ENCODE peak calls at places on chromosome 12, in eight cellular contexts. One of them, this sample, is unnamed.
A peak's percentile ranks its signal among the peaks of the same experiment; 100 is the strongest.

GRCh38 chr12:22357531-22357930 is 23.0 kb upstream of the ST8SIA1 start:
- DNase-seq in central memory CD8-positive, alpha-beta T cell: no peak
- DNase-seq in tibial nerve: no peak
- DNase-seq in activated CD4-positive, alpha-beta memory T cell treated with anti-CD3 and anti-CD28 coated beads, Interleukin-2, amount 10 ng/mL, durations not matched to agents 7 days and 5 days: no peak
- DNase-seq in NCI-H1105 treated with DMSO at 0.1 percent for 48 hours: no peak
- DNase-seq in NCI-H1694: no peak
- DNase-seq in ovary: no peak
- DNase-seq in T-helper 17 cell: no peak
- DNase-seq in this sample: no peak

GRCh38 chr12:131698286-131698685 is 12.6 kb upstream of the SFSWAP start:
- DNase-seq in tibial nerve: no peak
- DNase-seq in activated CD4-positive, alpha-beta memory T cell treated with anti-CD3 and anti-CD28 coated beads, Interleukin-2, amount 10 ng/mL, durations not matched to agents 7 days and 5 days: no peak
- DNase-seq in ovary: no peak
- DNase-seq in T-helper 17 cell: no peak
- DNase-seq in NCI-H1105 treated with DMSO at 0.1 percent for 48 hours: no peak
- DNase-seq in NCI-H1694: no peak
- DNase-seq in central memory CD8-positive, alpha-beta T cell: no peak
- DNase-seq in this sample: no peak

GRCh38 chr12:79818856-79819255 is 116.0 kb downstream of the PPP1R12A start:
- DNase-seq in central memory CD8-positive, alpha-beta T cell: no peak
- DNase-seq in activated CD4-positive, alpha-beta memory T cell treated with anti-CD3 and anti-CD28 coated beads, Interleukin-2, amount 10 ng/mL, durations not matched to agents 7 days and 5 days: no peak
- DNase-seq in NCI-H1694: no peak
- DNase-seq in ovary: no peak
- DNase-seq in NCI-H1105 treated with DMSO at 0.1 percent for 48 hours: no peak
- DNase-seq in T-helper 17 cell: no peak
- DNase-seq in tibial nerve: no peak
- DNase-seq in this sample: no peak

GRCh38 chr12:102833687-102834435 is 83.2 kb downstream of the PAH start:
- DNase-seq in ovary: peak; percentile 35
- DNase-seq in central memory CD8-positive, alpha-beta T cell: no peak
- DNase-seq in NCI-H1105 treated with DMSO at 0.1 percent for 48 hours: no peak
- DNase-seq in T-helper 17 cell: no peak
- DNase-seq in activated CD4-positive, alpha-beta memory T cell treated with anti-CD3 and anti-CD28 coated beads, Interleukin-2, amount 10 ng/mL, durations not matched to agents 7 days and 5 days: no peak
- DNase-seq in tibial nerve: no peak
- DNase-seq in NCI-H1694: no peak
- DNase-seq in this sample: no peak

GRCh38 chr12:32586390-32586789 is 92.7 kb upstream of the DNM1L start:
- DNase-seq in NCI-H1694: peak; percentile 92
- DNase-seq in NCI-H1105 treated with DMSO at 0.1 percent for 48 hours: no peak
- DNase-seq in ovary: no peak
- DNase-seq in activated CD4-positive, alpha-beta memory T cell treated with anti-CD3 and anti-CD28 coated beads, Interleukin-2, amount 10 ng/mL, durations not matched to agents 7 days and 5 days: no peak
- DNase-seq in T-helper 17 cell: no peak
- DNase-seq in tibial nerve: no peak
- DNase-seq in central memory CD8-positive, alpha-beta T cell: no peak
- DNase-seq in this sample: no peak

GRCh38 chr12:52120951-52121847 is 41.7 kb downstream of the SMIM41 start:
- DNase-seq in NCI-H1694: no peak
- DNase-seq in tibial nerve: no peak
- DNase-seq in T-helper 17 cell: no peak
- DNase-seq in activated CD4-positive, alpha-beta memory T cell treated with anti-CD3 and anti-CD28 coated beads, Interleukin-2, amount 10 ng/mL, durations not matched to agents 7 days and 5 days: no peak
- DNase-seq in NCI-H1105 treated with DMSO at 0.1 percent for 48 hours: no peak
- DNase-seq in central memory CD8-positive, alpha-beta T cell: no peak
- DNase-seq in ovary: no peak
- DNase-seq in this sample: peak; percentile 5

GRCh38 chr12:22986997-22987396 is 362.0 kb downstream of the ETNK1 start:
- DNase-seq in tibial nerve: no peak
- DNase-seq in activated CD4-positive, alpha-beta memory T cell treated with anti-CD3 and anti-CD28 coated beads, Interleukin-2, amount 10 ng/mL, durations not matched to agents 7 days and 5 days: no peak
- DNase-seq in ovary: no peak
- DNase-seq in T-helper 17 cell: no peak
- DNase-seq in NCI-H1105 treated with DMSO at 0.1 percent for 48 hours: peak; percentile 10
- DNase-seq in central memory CD8-positive, alpha-beta T cell: no peak
- DNase-seq in NCI-H1694: no peak
- DNase-seq in this sample: no peak

GRCh38 chr12:114933428-114934160 is 249.6 kb upstream of the TBX3 start:
- DNase-seq in activated CD4-positive, alpha-beta memory T cell treated with anti-CD3 and anti-CD28 coated beads, Interleukin-2, amount 10 ng/mL, durations not matched to agents 7 days and 5 days: no peak
- DNase-seq in NCI-H1694: no peak
- DNase-seq in T-helper 17 cell: no peak
- DNase-seq in ovary: no peak
- DNase-seq in NCI-H1105 treated with DMSO at 0.1 percent for 48 hours: no peak
- DNase-seq in central memory CD8-positive, alpha-beta T cell: no peak
- DNase-seq in tibial nerve: no peak
- DNase-seq in this sample: no peak

GRCh38 chr12:65121049-65121955 is at the start of gene WIF1:
- DNase-seq in tibial nerve: no peak
- DNase-seq in T-helper 17 cell: no peak
- DNase-seq in activated CD4-positive, alpha-beta memory T cell treated with anti-CD3 and anti-CD28 coated beads, Interleukin-2, amount 10 ng/mL, durations not matched to agents 7 days and 5 days: no peak
- DNase-seq in NCI-H1105 treated with DMSO at 0.1 percent for 48 hours: peak; percentile 61
- DNase-seq in NCI-H1694: no peak
- DNase-seq in ovary: no peak
- DNase-seq in central memory CD8-positive, alpha-beta T cell: no peak
- DNase-seq in this sample: peak; percentile 38

GRCh38 chr12:52369809-52370208 is 2.5 kb upstream of the KRT85 start:
- DNase-seq in tibial nerve: no peak
- DNase-seq in central memory CD8-positive, alpha-beta T cell: no peak
- DNase-seq in NCI-H1105 treated with DMSO at 0.1 percent for 48 hours: no peak
- DNase-seq in activated CD4-positive, alpha-beta memory T cell treated with anti-CD3 and anti-CD28 coated beads, Interleukin-2, amount 10 ng/mL, durations not matched to agents 7 days and 5 days: no peak
- DNase-seq in T-helper 17 cell: no peak
- DNase-seq in ovary: no peak
- DNase-seq in NCI-H1694: no peak
- DNase-seq in this sample: no peak

GRCh38 chr12:6053541-6053940 is 70.9 kb downstream of the VWF start:
- DNase-seq in tibial nerve: no peak
- DNase-seq in NCI-H1105 treated with DMSO at 0.1 percent for 48 hours: no peak
- DNase-seq in ovary: no peak
- DNase-seq in T-helper 17 cell: no peak
- DNase-seq in central memory CD8-positive, alpha-beta T cell: no peak
- DNase-seq in activated CD4-positive, alpha-beta memory T cell treated with anti-CD3 and anti-CD28 coated beads, Interleukin-2, amount 10 ng/mL, durations not matched to agents 7 days and 5 days: no peak
- DNase-seq in NCI-H1694: no peak
- DNase-seq in this sample: no peak

GRCh38 chr12:100189241-100190012 is 11.2 kb upstream of the ACTR6 start:
- DNase-seq in NCI-H1694: no peak
- DNase-seq in NCI-H1105 treated with DMSO at 0.1 percent for 48 hours: no peak
- DNase-seq in tibial nerve: no peak
- DNase-seq in central memory CD8-positive, alpha-beta T cell: no peak
- DNase-seq in T-helper 17 cell: no peak
- DNase-seq in activated CD4-positive, alpha-beta memory T cell treated with anti-CD3 and anti-CD28 coated beads, Interleukin-2, amount 10 ng/mL, durations not matched to agents 7 days and 5 days: no peak
- DNase-seq in ovary: no peak
- DNase-seq in this sample: no peak

GRCh38 chr12:1350055-1350933 is 244.1 kb downstream of the FBXL14 start:
- DNase-seq in ovary: peak; percentile 51
- DNase-seq in T-helper 17 cell: no peak
- DNase-seq in NCI-H1694: no peak
- DNase-seq in activated CD4-positive, alpha-beta memory T cell treated with anti-CD3 and anti-CD28 coated beads, Interleukin-2, amount 10 ng/mL, durations not matched to agents 7 days and 5 days: no peak
- DNase-seq in tibial nerve: no peak
- DNase-seq in central memory CD8-positive, alpha-beta T cell: no peak
- DNase-seq in NCI-H1105 treated with DMSO at 0.1 percent for 48 hours: no peak
- DNase-seq in this sample: no peak

GRCh38 chr12:103326190-103326589 is 169.6 kb downstream of the C12orf42 start:
- DNase-seq in NCI-H1105 treated with DMSO at 0.1 percent for 48 hours: peak; percentile 40
- DNase-seq in ovary: no peak
- DNase-seq in central memory CD8-positive, alpha-beta T cell: no peak
- DNase-seq in NCI-H1694: no peak
- DNase-seq in tibial nerve: no peak
- DNase-seq in activated CD4-positive, alpha-beta memory T cell treated with anti-CD3 and anti-CD28 coated beads, Interleukin-2, amount 10 ng/mL, durations not matched to agents 7 days and 5 days: no peak
- DNase-seq in T-helper 17 cell: no peak
- DNase-seq in this sample: peak; percentile 20

GRCh38 chr12:12181516-12181915 is 85.3 kb downstream of the LRP6 start:
- DNase-seq in NCI-H1694: no peak
- DNase-seq in NCI-H1105 treated with DMSO at 0.1 percent for 48 hours: no peak
- DNase-seq in T-helper 17 cell: no peak
- DNase-seq in tibial nerve: no peak
- DNase-seq in activated CD4-positive, alpha-beta memory T cell treated with anti-CD3 and anti-CD28 coated beads, Interleukin-2, amount 10 ng/mL, durations not matched to agents 7 days and 5 days: no peak
- DNase-seq in central memory CD8-positive, alpha-beta T cell: no peak
- DNase-seq in ovary: no peak
- DNase-seq in this sample: no peak

GRCh38 chr12:93763746-93764147 is 86.6 kb downstream of the CRADD start:
- DNase-seq in tibial nerve: no peak
- DNase-seq in ovary: no peak
- DNase-seq in activated CD4-positive, alpha-beta memory T cell treated with anti-CD3 and anti-CD28 coated beads, Interleukin-2, amount 10 ng/mL, durations not matched to agents 7 days and 5 days: no peak
- DNase-seq in central memory CD8-positive, alpha-beta T cell: no peak
- DNase-seq in NCI-H1105 treated with DMSO at 0.1 percent for 48 hours: no peak
- DNase-seq in NCI-H1694: no peak
- DNase-seq in T-helper 17 cell: no peak
- DNase-seq in this sample: no peak

GRCh38 chr12:110176745-110177144 is 52.6 kb downstream of the IFT81 start:
- DNase-seq in NCI-H1105 treated with DMSO at 0.1 percent for 48 hours: peak; percentile 13
- DNase-seq in T-helper 17 cell: no peak
- DNase-seq in activated CD4-positive, alpha-beta memory T cell treated with anti-CD3 and anti-CD28 coated beads, Interleukin-2, amount 10 ng/mL, durations not matched to agents 7 days and 5 days: no peak
- DNase-seq in NCI-H1694: peak; percentile 75
- DNase-seq in tibial nerve: no peak
- DNase-seq in ovary: no peak
- DNase-seq in central memory CD8-positive, alpha-beta T cell: no peak
- DNase-seq in this sample: no peak

GRCh38 chr12:1435456-1435855 is 158.9 kb downstream of the FBXL14 start:
- DNase-seq in activated CD4-positive, alpha-beta memory T cell treated with anti-CD3 and anti-CD28 coated beads, Interleukin-2, amount 10 ng/mL, durations not matched to agents 7 days and 5 days: no peak
- DNase-seq in central memory CD8-positive, alpha-beta T cell: no peak
- DNase-seq in ovary: no peak
- DNase-seq in NCI-H1105 treated with DMSO at 0.1 percent for 48 hours: no peak
- DNase-seq in NCI-H1694: no peak
- DNase-seq in tibial nerve: no peak
- DNase-seq in T-helper 17 cell: no peak
- DNase-seq in this sample: no peak

GRCh38 chr12:19542606-19543005 is 103.3 kb downstream of the AEBP2 start:
- DNase-seq in T-helper 17 cell: no peak
- DNase-seq in central memory CD8-positive, alpha-beta T cell: no peak
- DNase-seq in NCI-H1105 treated with DMSO at 0.1 percent for 48 hours: no peak
- DNase-seq in ovary: no peak
- DNase-seq in NCI-H1694: no peak
- DNase-seq in activated CD4-positive, alpha-beta memory T cell treated with anti-CD3 and anti-CD28 coated beads, Interleukin-2, amount 10 ng/mL, durations not matched to agents 7 days and 5 days: no peak
- DNase-seq in tibial nerve: no peak
- DNase-seq in this sample: no peak

GRCh38 chr12:50677858-50678257 is 86.0 kb upstream of the ATF1 start:
- DNase-seq in ovary: no peak
- DNase-seq in NCI-H1694: no peak
- DNase-seq in NCI-H1105 treated with DMSO at 0.1 percent for 48 hours: no peak
- DNase-seq in central memory CD8-positive, alpha-beta T cell: no peak
- DNase-seq in T-helper 17 cell: no peak
- DNase-seq in tibial nerve: peak; percentile 37
- DNase-seq in activated CD4-positive, alpha-beta memory T cell treated with anti-CD3 and anti-CD28 coated beads, Interleukin-2, amount 10 ng/mL, durations not matched to agents 7 days and 5 days: no peak
- DNase-seq in this sample: no peak

GRCh38 chr12:42267408-42268190 is 29.6 kb upstream of the YAF2 start:
- DNase-seq in central memory CD8-positive, alpha-beta T cell: no peak
- DNase-seq in tibial nerve: no peak
- DNase-seq in NCI-H1105 treated with DMSO at 0.1 percent for 48 hours: no peak
- DNase-seq in T-helper 17 cell: no peak
- DNase-seq in ovary: no peak
- DNase-seq in activated CD4-positive, alpha-beta memory T cell treated with anti-CD3 and anti-CD28 coated beads, Interleukin-2, amount 10 ng/mL, durations not matched to agents 7 days and 5 days: no peak
- DNase-seq in NCI-H1694: no peak
- DNase-seq in this sample: no peak

GRCh38 chr12:29164477-29165163 is 15.5 kb downstream of the FAR2 start:
- DNase-seq in T-helper 17 cell: no peak
- DNase-seq in central memory CD8-positive, alpha-beta T cell: no peak
- DNase-seq in activated CD4-positive, alpha-beta memory T cell treated with anti-CD3 and anti-CD28 coated beads, Interleukin-2, amount 10 ng/mL, durations not matched to agents 7 days and 5 days: no peak
- DNase-seq in ovary: no peak
- DNase-seq in NCI-H1105 treated with DMSO at 0.1 percent for 48 hours: no peak
- DNase-seq in tibial nerve: no peak
- DNase-seq in NCI-H1694: no peak
- DNase-seq in this sample: peak; percentile 75

GRCh38 chr12:46985816-46986215 is 93.6 kb upstream of the PCED1B start:
- DNase-seq in central memory CD8-positive, alpha-beta T cell: no peak
- DNase-seq in NCI-H1694: no peak
- DNase-seq in activated CD4-positive, alpha-beta memory T cell treated with anti-CD3 and anti-CD28 coated beads, Interleukin-2, amount 10 ng/mL, durations not matched to agents 7 days and 5 days: no peak
- DNase-seq in ovary: no peak
- DNase-seq in tibial nerve: no peak
- DNase-seq in T-helper 17 cell: no peak
- DNase-seq in NCI-H1105 treated with DMSO at 0.1 percent for 48 hours: no peak
- DNase-seq in this sample: no peak

GRCh38 chr12:59149995-59150642 is 229.8 kb upstream of the LRIG3 start:
- DNase-seq in ovary: no peak
- DNase-seq in NCI-H1694: peak; percentile 75
- DNase-seq in central memory CD8-positive, alpha-beta T cell: no peak
- DNase-seq in T-helper 17 cell: no peak
- DNase-seq in NCI-H1105 treated with DMSO at 0.1 percent for 48 hours: peak; percentile 73
- DNase-seq in tibial nerve: peak; percentile 44
- DNase-seq in activated CD4-positive, alpha-beta memory T cell treated with anti-CD3 and anti-CD28 coated beads, Interleukin-2, amount 10 ng/mL, durations not matched to agents 7 days and 5 days: no peak
- DNase-seq in this sample: peak; percentile 31

GRCh38 chr12:81300454-81300853 is 222.6 kb downstream of the ACSS3 start:
- DNase-seq in NCI-H1105 treated with DMSO at 0.1 percent for 48 hours: no peak
- DNase-seq in ovary: no peak
- DNase-seq in activated CD4-positive, alpha-beta memory T cell treated with anti-CD3 and anti-CD28 coated beads, Interleukin-2, amount 10 ng/mL, durations not matched to agents 7 days and 5 days: no peak
- DNase-seq in central memory CD8-positive, alpha-beta T cell: no peak
- DNase-seq in tibial nerve: no peak
- DNase-seq in NCI-H1694: no peak
- DNase-seq in T-helper 17 cell: no peak
- DNase-seq in this sample: no peak

GRCh38 chr12:92551210-92551609 is 151.6 kb upstream of the PLEKHG7 start:
- DNase-seq in activated CD4-positive, alpha-beta memory T cell treated with anti-CD3 and anti-CD28 coated beads, Interleukin-2, amount 10 ng/mL, durations not matched to agents 7 days and 5 days: no peak
- DNase-seq in NCI-H1105 treated with DMSO at 0.1 percent for 48 hours: no peak
- DNase-seq in central memory CD8-positive, alpha-beta T cell: no peak
- DNase-seq in tibial nerve: no peak
- DNase-seq in NCI-H1694: no peak
- DNase-seq in ovary: no peak
- DNase-seq in T-helper 17 cell: no peak
- DNase-seq in this sample: no peak

GRCh38 chr12:122142857-122143256 is 31.2 kb downstream of the IL31 start:
- DNase-seq in central memory CD8-positive, alpha-beta T cell: no peak
- DNase-seq in T-helper 17 cell: no peak
- DNase-seq in ovary: no peak
- DNase-seq in NCI-H1105 treated with DMSO at 0.1 percent for 48 hours: no peak
- DNase-seq in activated CD4-positive, alpha-beta memory T cell treated with anti-CD3 and anti-CD28 coated beads, Interleukin-2, amount 10 ng/mL, durations not matched to agents 7 days and 5 days: no peak
- DNase-seq in tibial nerve: no peak
- DNase-seq in NCI-H1694: no peak
- DNase-seq in this sample: no peak

GRCh38 chr12:13896063-13896626 is 85.3 kb downstream of the GRIN2B start:
- DNase-seq in tibial nerve: no peak
- DNase-seq in NCI-H1694: no peak
- DNase-seq in T-helper 17 cell: no peak
- DNase-seq in ovary: no peak
- DNase-seq in NCI-H1105 treated with DMSO at 0.1 percent for 48 hours: no peak
- DNase-seq in central memory CD8-positive, alpha-beta T cell: no peak
- DNase-seq in activated CD4-positive, alpha-beta memory T cell treated with anti-CD3 and anti-CD28 coated beads, Interleukin-2, amount 10 ng/mL, durations not matched to agents 7 days and 5 days: no peak
- DNase-seq in this sample: no peak

GRCh38 chr12:124668602-124669001 is 101.2 kb upstream of the NCOR2 start:
- DNase-seq in NCI-H1694: no peak
- DNase-seq in tibial nerve: no peak
- DNase-seq in T-helper 17 cell: no peak
- DNase-seq in central memory CD8-positive, alpha-beta T cell: no peak
- DNase-seq in activated CD4-positive, alpha-beta memory T cell treated with anti-CD3 and anti-CD28 coated beads, Interleukin-2, amount 10 ng/mL, durations not matched to agents 7 days and 5 days: no peak
- DNase-seq in NCI-H1105 treated with DMSO at 0.1 percent for 48 hours: no peak
- DNase-seq in ovary: no peak
- DNase-seq in this sample: no peak

GRCh38 chr12:64107776-64108175 is 114.3 kb downstream of the KICS2 start:
- DNase-seq in NCI-H1694: no peak
- DNase-seq in tibial nerve: no peak
- DNase-seq in activated CD4-positive, alpha-beta memory T cell treated with anti-CD3 and anti-CD28 coated beads, Interleukin-2, amount 10 ng/mL, durations not matched to agents 7 days and 5 days: no peak
- DNase-seq in NCI-H1105 treated with DMSO at 0.1 percent for 48 hours: no peak
- DNase-seq in T-helper 17 cell: no peak
- DNase-seq in central memory CD8-positive, alpha-beta T cell: no peak
- DNase-seq in ovary: no peak
- DNase-seq in this sample: no peak

GRCh38 chr12:27571463-27571862 is 47.5 kb downstream of the PPFIBP1 start:
- DNase-seq in central memory CD8-positive, alpha-beta T cell: no peak
- DNase-seq in activated CD4-positive, alpha-beta memory T cell treated with anti-CD3 and anti-CD28 coated beads, Interleukin-2, amount 10 ng/mL, durations not matched to agents 7 days and 5 days: no peak
- DNase-seq in ovary: no peak
- DNase-seq in tibial nerve: no peak
- DNase-seq in T-helper 17 cell: no peak
- DNase-seq in NCI-H1105 treated with DMSO at 0.1 percent for 48 hours: no peak
- DNase-seq in NCI-H1694: no peak
- DNase-seq in this sample: no peak

GRCh38 chr12:113757223-113758002 is 208.7 kb downstream of the RBM19 start:
- DNase-seq in T-helper 17 cell: no peak
- DNase-seq in NCI-H1105 treated with DMSO at 0.1 percent for 48 hours: peak; percentile 67
- DNase-seq in NCI-H1694: peak; percentile 48
- DNase-seq in tibial nerve: no peak
- DNase-seq in activated CD4-positive, alpha-beta memory T cell treated with anti-CD3 and anti-CD28 coated beads, Interleukin-2, amount 10 ng/mL, durations not matched to agents 7 days and 5 days: no peak
- DNase-seq in ovary: no peak
- DNase-seq in central memory CD8-positive, alpha-beta T cell: no peak
- DNase-seq in this sample: no peak

GRCh38 chr12:111409403-111410228 is 3.9 kb downstream of the SH2B3 start:
- DNase-seq in central memory CD8-positive, alpha-beta T cell: no peak
- DNase-seq in NCI-H1694: no peak
- DNase-seq in NCI-H1105 treated with DMSO at 0.1 percent for 48 hours: no peak
- DNase-seq in tibial nerve: no peak
- DNase-seq in T-helper 17 cell: peak; percentile 22
- DNase-seq in activated CD4-positive, alpha-beta memory T cell treated with anti-CD3 and anti-CD28 coated beads, Interleukin-2, amount 10 ng/mL, durations not matched to agents 7 days and 5 days: no peak
- DNase-seq in ovary: peak; percentile 67
- DNase-seq in this sample: no peak

This sample was measured in GM10248.